ENCODE peak calls at places on chromosome 14, in five cellular contexts. One of them, this sample, is unnamed.

GRCh38 chr14:20624495-20625070 is 16.9 kb downstream of the OR6S1 start:
- DNase-seq in left ventricle myocardium inferior: peak
- DNase-seq in PC-9: peak
- DNase-seq in kidney tubule cell: peak
- DNase-seq in heart left ventricle: peak
- DNase-seq in this sample: peak

GRCh38 chr14:104690266-104690711 is 871 bp downstream of the INF2 start:
- DNase-seq in PC-9: no peak
- DNase-seq in kidney tubule cell: no peak
- DNase-seq in heart left ventricle: no peak
- DNase-seq in left ventricle myocardium inferior: no peak
- DNase-seq in this sample: no peak

GRCh38 chr14:103696027-103696402 is 19.2 kb downstream of the XRCC3 start:
- DNase-seq in left ventricle myocardium inferior: peak
- DNase-seq in heart left ventricle: peak
- DNase-seq in PC-9: no peak
- DNase-seq in kidney tubule cell: no peak
- DNase-seq in this sample: no peak

GRCh38 chr14:36657409-36658090 is 4.1 kb upstream of the PAX9 start:
- DNase-seq in left ventricle myocardium inferior: no peak
- DNase-seq in PC-9: no peak
- DNase-seq in kidney tubule cell: no peak
- DNase-seq in heart left ventricle: no peak
- DNase-seq in this sample: no peak

GRCh38 chr14:44979740-44980346 is 17.9 kb downstream of the TOGARAM1 start:
- DNase-seq in heart left ventricle: no peak
- DNase-seq in left ventricle myocardium inferior: peak
- DNase-seq in PC-9: no peak
- DNase-seq in kidney tubule cell: no peak
- DNase-seq in this sample: no peak

GRCh38 chr14:98819867-98820206 is 452.2 kb downstream of the BCL11B start:
- DNase-seq in heart left ventricle: no peak
- DNase-seq in left ventricle myocardium inferior: no peak
- DNase-seq in kidney tubule cell: no peak
- DNase-seq in PC-9: no peak
- DNase-seq in this sample: no peak

GRCh38 chr14:69685217-69685616 is 73.8 kb downstream of the SUSD6 start:
- DNase-seq in PC-9: no peak
- DNase-seq in kidney tubule cell: peak
- DNase-seq in heart left ventricle: no peak
- DNase-seq in left ventricle myocardium inferior: no peak
- DNase-seq in this sample: peak

GRCh38 chr14:96598332-96598928 is 96.2 kb downstream of the PAPOLA start:
- DNase-seq in PC-9: no peak
- DNase-seq in kidney tubule cell: no peak
- DNase-seq in left ventricle myocardium inferior: no peak
- DNase-seq in heart left ventricle: no peak
- DNase-seq in this sample: no peak

GRCh38 chr14:32986791-32987545 is 48.3 kb downstream of the NPAS3 start:
- DNase-seq in heart left ventricle: no peak
- DNase-seq in left ventricle myocardium inferior: peak
- DNase-seq in PC-9: no peak
- DNase-seq in kidney tubule cell: peak
- DNase-seq in this sample: no peak

GRCh38 chr14:99875421-99875820 is 82.2 kb downstream of the EML1 start:
- DNase-seq in heart left ventricle: no peak
- DNase-seq in PC-9: no peak
- DNase-seq in kidney tubule cell: no peak
- DNase-seq in left ventricle myocardium inferior: no peak
- DNase-seq in this sample: no peak

GRCh38 chr14:29216316-29216715 is 449.7 kb downstream of the FOXG1 start:
- DNase-seq in left ventricle myocardium inferior: no peak
- DNase-seq in PC-9: no peak
- DNase-seq in kidney tubule cell: peak
- DNase-seq in heart left ventricle: no peak
- DNase-seq in this sample: no peak

GRCh38 chr14:79044894-79045624 is 874.9 kb downstream of the NRXN3 start:
- DNase-seq in kidney tubule cell: peak
- DNase-seq in heart left ventricle: no peak
- DNase-seq in left ventricle myocardium inferior: no peak
- DNase-seq in PC-9: peak
- DNase-seq in this sample: peak

GRCh38 chr14:32258574-32258973 is 55.5 kb upstream of the RNU6-8 start:
- DNase-seq in kidney tubule cell: no peak
- DNase-seq in heart left ventricle: no peak
- DNase-seq in left ventricle myocardium inferior: no peak
- DNase-seq in PC-9: no peak
- DNase-seq in this sample: no peak

GRCh38 chr14:21734457-21735074 is 60.9 kb upstream of the OR4E1 start:
- DNase-seq in PC-9: no peak
- DNase-seq in left ventricle myocardium inferior: no peak
- DNase-seq in heart left ventricle: no peak
- DNase-seq in kidney tubule cell: peak
- DNase-seq in this sample: no peak

GRCh38 chr14:97779140-97779539 is 982.0 kb downstream of the VRK1 start:
- DNase-seq in heart left ventricle: no peak
- DNase-seq in PC-9: no peak
- DNase-seq in kidney tubule cell: no peak
- DNase-seq in left ventricle myocardium inferior: no peak
- DNase-seq in this sample: no peak

This sample was measured in epithelial cell of prostate.